ENCODE peak calls at places on chromosomes 16 and 17, in nine cellular contexts. R, W, C, T, X, S, D, M and L are unnamed samples.

GRCh38 chr16:4846503-4846900 is 586 bp downstream of the GLYR1 start:
- DNase-seq in R (peak; percentile 51), W (no peak), C (no peak), T (peak; percentile 68), X (peak; percentile 64), S (no peak), D (peak; percentile 44), M (peak; percentile 54), L (peak; percentile 56)

GRCh38 chr16:15973460-15973859 is 24.0 kb downstream of the ABCC1 start:
- DNase-seq in R (peak; percentile 56), W (no peak), C (no peak), T (no peak), X (no peak), S (no peak), D (no peak), M (no peak), L (peak; percentile 39)

GRCh38 chr17:82287849-82288601 is 14.5 kb upstream of the CSNK1D start:
- DNase-seq in R (peak; percentile 75), W (no peak), C (peak; percentile 48), T (no peak), X (peak; percentile 65), S (no peak), D (no peak), M (peak; percentile 98), L (peak; percentile 93)

GRCh38 chr17:39264119-39264518 is 38.4 kb upstream of the STAC2 start:
- DNase-seq in R (peak; percentile 70), W (no peak), C (no peak), T (no peak), X (no peak), S (no peak), D (no peak), M (no peak), L (no peak)

GRCh38 chr17:5788266-5788900 is 204.1 kb upstream of the NLRP1 start:
- DNase-seq in R (peak; percentile 11), W (no peak), C (no peak), T (no peak), X (peak; percentile 46), S (no peak), D (no peak), M (no peak), L (no peak)

GRCh38 chr17:70276931-70277330 is 107.6 kb downstream of the KCNJ2 start:
- DNase-seq in R (no peak), W (no peak), C (no peak), T (no peak), X (no peak), S (no peak), D (no peak), M (no peak), L (no peak)

GRCh38 chr17:79080761-79081290 is 6.2 kb downstream of the ENGASE start:
- DNase-seq in R (no peak), W (no peak), C (no peak), T (no peak), X (no peak), S (no peak), D (no peak), M (no peak), L (no peak)

GRCh38 chr17:16304832-16305231 is 48.4 kb downstream of the CENPV start:
- DNase-seq in R (peak; percentile 15), W (no peak), C (no peak), T (peak; percentile 22), X (peak; percentile 43), S (no peak), D (no peak), M (peak; percentile 47), L (peak; percentile 51)

GRCh38 chr16:53770641-53771040 is 66.7 kb downstream of the FTO start:
- DNase-seq in R (no peak), W (no peak), C (no peak), T (no peak), X (no peak), S (no peak), D (no peak), M (no peak), L (no peak)

GRCh38 chr17:27066315-27066714 is 227.6 kb upstream of the WSB1 start:
- DNase-seq in R (no peak), W (no peak), C (no peak), T (no peak), X (no peak), S (no peak), D (no peak), M (no peak), L (no peak)

GRCh38 chr16:84574191-84574590 is 43.7 kb downstream of the COTL1 start:
- DNase-seq in R (no peak), W (no peak), C (no peak), T (no peak), X (no peak), S (no peak), D (no peak), M (no peak), L (no peak)

GRCh38 chr17:3918372-3919122 is 2.3 kb upstream of the P2RX1 start:
- DNase-seq in R (no peak), W (no peak), C (no peak), T (no peak), X (no peak), S (no peak), D (no peak), M (no peak), L (no peak)

GRCh38 chr17:798246-798645 is 16.1 kb downstream of the MRM3 start:
- DNase-seq in R (no peak), W (no peak), C (no peak), T (no peak), X (no peak), S (no peak), D (no peak), M (peak; percentile 56), L (no peak)

GRCh38 chr16:4415538-4416199 is 727 bp downstream of the CORO7 start:
- DNase-seq in R (no peak), W (no peak), C (no peak), T (peak; percentile 27), X (no peak), S (peak; percentile 86), D (peak; percentile 74), M (peak; percentile 25), L (no peak)

DNA sequence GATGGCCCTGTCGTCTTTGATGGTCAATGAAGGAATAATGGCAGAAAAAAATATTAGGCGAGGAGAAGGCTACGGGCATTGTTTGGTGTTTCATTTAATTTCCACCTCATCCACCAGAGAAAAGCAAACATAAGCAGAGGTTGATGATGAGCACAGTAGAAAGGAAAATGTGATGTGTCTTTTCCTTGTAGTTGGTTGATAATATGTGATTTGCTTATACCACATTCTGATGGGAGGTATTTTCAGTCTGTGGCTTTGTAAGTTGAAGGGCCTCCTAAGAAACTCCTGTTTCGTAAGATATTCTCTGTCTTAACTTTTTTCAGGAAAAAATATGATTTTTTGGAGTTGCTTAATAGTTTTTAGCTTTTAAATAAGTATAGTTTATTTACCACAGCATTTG is 215.7 kb downstream of the PRKCA start:
- DNase-seq in R (peak; percentile 27), W (no peak), C (no peak), T (no peak), X (no peak), S (no peak), D (no peak), M (no peak), L (no peak)
- TF ChIP-seq CTCF in R (no peak), W (no peak), C (no peak), T (no peak), X (no peak), S (no peak), D (no peak), M (no peak), L (no peak)

GRCh38 chr17:61000911-61001310 is 323.3 kb downstream of the BCAS3 start:
- DNase-seq in R (peak; percentile 68), W (no peak), C (peak; percentile 26), T (peak; percentile 12), X (peak; percentile 44), S (no peak), D (no peak), M (no peak), L (peak; percentile 61)
- TF ChIP-seq CTCF in R (peak; percentile 56), W (no peak), C (peak; percentile 63), T (peak; percentile 48), X (peak; percentile 62), S (peak; percentile 47), D (no peak), M (peak; percentile 16), L (peak; percentile 48)

GRCh38 chr17:63696381-63696961 is 3.5 kb downstream of the LIMD2 start:
- DNase-seq in R (peak; percentile 28), W (no peak), C (no peak), T (peak; percentile 53), X (no peak), S (no peak), D (peak; percentile 68), M (peak; percentile 79), L (peak; percentile 57)
- TF ChIP-seq CTCF in R (peak; percentile 43), W (peak; percentile 34), C (peak; percentile 39), T (peak; percentile 48), X (peak; percentile 62), S (peak; percentile 52), D (peak; percentile 40), M (peak; percentile 89), L (peak; percentile 44)

DNA sequence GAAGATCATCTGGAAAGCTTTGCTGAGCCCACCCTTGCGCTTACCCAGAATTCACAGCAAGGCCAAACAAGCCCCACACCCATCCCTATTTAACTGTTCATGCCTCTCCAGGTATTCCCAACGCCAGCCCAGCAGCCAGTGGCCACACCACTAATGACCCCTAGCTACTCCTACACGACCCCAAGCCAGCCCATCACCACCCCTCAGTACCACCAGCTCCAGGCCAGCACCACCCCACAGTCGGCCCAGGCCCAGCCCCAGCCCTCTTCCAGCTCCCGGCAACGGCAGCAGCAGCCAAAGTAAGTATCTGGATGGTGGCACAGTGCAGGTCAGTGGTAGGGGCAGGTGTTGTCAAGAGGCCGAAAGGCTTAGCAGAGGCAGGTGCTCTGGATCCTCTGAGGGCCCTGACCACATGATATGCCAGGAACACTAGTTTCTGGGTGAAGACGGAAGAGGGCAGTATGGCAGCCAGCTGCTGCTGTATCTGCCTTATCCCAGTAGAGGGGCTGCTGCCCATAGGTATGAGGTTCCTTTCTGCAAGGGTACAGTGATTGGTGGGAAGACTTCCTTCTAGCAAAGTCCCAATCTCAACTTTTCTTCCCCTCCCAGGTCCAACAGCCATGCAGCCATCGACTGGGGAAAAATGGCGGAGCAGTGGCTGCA is 10.7 kb downstream of the PROCA1 start:
- DNase-seq in R (no peak), W (no peak), C (no peak), T (no peak), X (no peak), S (no peak), D (no peak), M (no peak), L (no peak)
- TF ChIP-seq CTCF in R (no peak), W (no peak), C (no peak), T (no peak), X (no peak), S (no peak), D (no peak), M (no peak), L (no peak)

DNA sequence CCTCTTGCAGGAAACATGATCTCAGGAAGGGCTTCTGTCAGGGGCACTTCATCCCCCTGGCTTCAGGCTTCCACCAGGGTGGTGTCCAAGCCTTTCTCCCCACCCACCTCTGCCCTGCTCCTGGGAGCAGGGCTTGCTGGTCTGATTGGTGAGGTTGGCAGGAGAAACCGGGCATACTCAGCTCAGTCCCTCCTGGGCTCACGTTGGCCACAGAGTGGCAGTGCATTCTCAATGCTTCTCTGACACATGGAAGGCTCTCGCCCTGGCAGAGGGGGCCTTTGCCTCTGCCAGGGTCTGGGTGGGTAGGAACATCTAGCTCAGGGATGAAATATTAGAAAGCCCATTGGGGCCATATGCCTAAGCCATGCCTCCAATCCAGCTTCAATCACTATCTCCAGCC is 142.8 kb downstream of the AXIN2 start:
- DNase-seq in R (no peak), W (no peak), C (no peak), T (no peak), X (no peak), S (no peak), D (no peak), M (no peak), L (no peak)
- TF ChIP-seq CTCF in R (no peak), W (peak; percentile 19), C (no peak), T (no peak), X (peak; percentile 12), S (peak; percentile 31), D (no peak), M (no peak), L (peak; percentile 17)